ENCODE peak calls at places on chromosomes 12 and 14, in four cellular contexts. L is stimulated activated naive B cell treated with anti-CD40 and anti-IgM and Interleukin-4, amounts not matched to agents 10 μg/mL and 1 μg/mL and 100 μg/mL, for 72 hours; J is activated T-cell treated with anti-CD3 and anti-CD28 coated beads, Interleukin-2, amount 50 U/mL, for 72 hours; N is SK-MEL-5. E is an unnamed sample.

GRCh38 chr12:28222081-28222700 is 31.9 kb downstream of the CCDC91 start:
- DNase-seq in N (no peak), L (no peak), J (peak), E (no peak)

GRCh38 chr14:106308839-106309389 is 782.5 kb downstream of the TMEM121 start:
- DNase-seq in N (peak), J (peak), L (peak), E (no peak)

GRCh38 chr12:100672075-100672592 is 98.7 kb downstream of the GAS2L3 start:
- DNase-seq in N (peak), L (no peak), J (peak), E (no peak)

GRCh38 chr12:54680374-54680773 is 32.2 kb upstream of the DCD start:
- DNase-seq in N (peak), L (no peak), J (peak), E (no peak)

GRCh38 chr14:101251812-101252442 is 309.4 kb upstream of the DIO3 start:
- DNase-seq in N (no peak), J (no peak), L (no peak), E (no peak)

GRCh38 chr12:122793685-122794106 is 19.3 kb downstream of the CCDC62 start:
- DNase-seq in L (no peak), N (peak), J (no peak), E (peak)

GRCh38 chr12:69096669-69097364 is 142.6 kb upstream of the CPSF6 start:
- DNase-seq in J (no peak), N (no peak), L (no peak), E (no peak)

GRCh38 chr12:14651371-14651770 is 45.0 kb downstream of the GUCY2C start:
- DNase-seq in L (no peak), N (no peak), J (no peak), E (no peak)

GRCh38 chr12:56634242-56634836 is 4.2 kb upstream of the BAZ2A start:
- DNase-seq in N (peak), J (peak), L (no peak), E (peak)

GRCh38 chr12:105317942-105318614 is 12.4 kb upstream of the C12orf75 start:
- DNase-seq in N (no peak), J (no peak), L (no peak), E (no peak)

GRCh38 chr12:47954058-47954457 is 9.3 kb upstream of the TMEM106C start:
- DNase-seq in L (no peak), J (no peak), N (no peak), E (no peak)

GRCh38 chr14:65847065-65847847 is 434.7 kb downstream of the FUT8 start:
- DNase-seq in L (no peak), N (no peak), J (peak), E (no peak)

GRCh38 chr12:107318804-107319535 is 225.6 kb upstream of the CRY1 start:
- DNase-seq in J (peak), N (no peak), L (no peak), E (peak)

GRCh38 chr12:49133590-49133989 is 2.4 kb upstream of the TUBA1B start:
- DNase-seq in N (no peak), L (no peak), J (no peak), E (no peak)

GRCh38 chr12:102527256-102527720 is 46.9 kb upstream of the IGF1 start:
- DNase-seq in L (no peak), J (no peak), N (no peak), E (no peak)

GRCh38 chr12:1799068-1799881 is 21.1 kb upstream of the LRTM2 start:
- DNase-seq in L (no peak), J (no peak), N (no peak), E (no peak)

GRCh38 chr14:91323031-91323430 is 78.5 kb upstream of the GPR68 start:
- DNase-seq in L (no peak), J (no peak), N (no peak), E (no peak)

GRCh38 chr12:105431537-105431936 is 101.0 kb downstream of the C12orf75 start:
- DNase-seq in L (no peak), J (no peak), N (no peak), E (no peak)

GRCh38 chr12:119202544-119202943 is 23.8 kb downstream of the HSPB8 start:
- DNase-seq in N (no peak), J (no peak), L (no peak), E (no peak)

GRCh38 chr14:75271514-75271913 is 7.1 kb upstream of the FOS start:
- DNase-seq in L (no peak), N (no peak), J (no peak), E (no peak)

GRCh38 chr12:108017658-108018057 is 111.4 kb upstream of the WSCD2 start:
- DNase-seq in L (no peak), N (no peak), J (no peak), E (no peak)

GRCh38 chr12:89492883-89493282 is 31.7 kb downstream of the GALNT4 start:
- DNase-seq in N (no peak), J (no peak), L (no peak), E (no peak)

GRCh38 chr12:114902665-114903393 is 218.9 kb upstream of the TBX3 start:
- DNase-seq in N (no peak), L (no peak), J (no peak), E (no peak)

GRCh38 chr12:116975779-116976393 is 65.1 kb downstream of the FBXW8 start:
- DNase-seq in L (no peak), J (no peak), N (no peak), E (no peak)

GRCh38 chr14:20413785-20414117 is 450 bp upstream of the TEP1 start:
- DNase-seq in J (peak), L (no peak), N (peak), E (no peak)

GRCh38 chr12:51036165-51036765 is 10.1 kb upstream of the SLC11A2 start:
- DNase-seq in L (no peak), J (no peak), N (no peak), E (no peak)

GRCh38 chr12:124827588-124828184 is 36.0 kb downstream of the SCARB1 start:
- DNase-seq in N (no peak), L (no peak), J (no peak), E (no peak)

GRCh38 chr14:100890044-100890443 is 13.5 kb downstream of the RTL1 start:
- DNase-seq in L (no peak), J (no peak), N (no peak), E (no peak)

GRCh38 chr12:106000376-106001104 is 138.2 kb downstream of the NUAK1 start:
- DNase-seq in J (no peak), L (no peak), N (no peak), E (no peak)

GRCh38 chr12:128675576-128675975 is 148.2 kb downstream of the SLC15A4 start:
- DNase-seq in J (no peak), N (no peak), L (no peak), E (no peak)

GRCh38 chr12:2959508-2960431 is 573 bp downstream of the TEAD4 start:
- DNase-seq in N (peak), J (peak), L (no peak), E (peak)

GRCh38 chr14:100539766-100540140 is 47.5 kb downstream of the BEGAIN start:
- DNase-seq in N (no peak), J (no peak), L (no peak), E (no peak)

GRCh38 chr12:124391340-124392261 is 96.7 kb downstream of the RFLNA start:
- DNase-seq in J (peak), L (peak), N (no peak), E (no peak)

GRCh38 chr14:66495214-66496098 is 9.3 kb downstream of the CCDC196 start:
- DNase-seq in J (peak), N (peak), L (no peak), E (peak)

GRCh38 chr12:22562187-22563028 is 18.1 kb upstream of the C2CD5 start:
- DNase-seq in L (no peak), J (no peak), N (no peak), E (no peak)

GRCh38 chr12:83954939-83955601 is 957.5 kb downstream of the SLC6A15 start:
- DNase-seq in J (no peak), N (peak), L (no peak), E (no peak)

GRCh38 chr12:117009759-117010158 is 89.5 kb downstream of the TESC start:
- DNase-seq in J (no peak), N (no peak), L (no peak), E (no peak)

GRCh38 chr12:87120440-87120839 is 864.2 kb upstream of the MGAT4C start:
- DNase-seq in L (no peak), N (no peak), J (no peak), E (no peak)